ENCODE peak calls at places on chromosomes 1 and 21, in four cellular contexts. H is GF-D8; K is activated CD4-positive, alpha-beta T cell treated with anti-CD3 and anti-CD28 coated beads, Interleukin-2, amount 50 U/mL, for 1 hour; Y is LoVo. Q is an unnamed sample.

GRCh38 chr21:32386195-32386870 is 6.5 kb downstream of the URB1 start:
- DNase-seq in H (no peak), K (no peak), Y (no peak), Q (no peak)

GRCh38 chr1:174217787-174218574 is 58.7 kb downstream of the RABGAP1L start:
- DNase-seq in H (no peak), K (no peak), Y (peak), Q (peak)

GRCh38 chr21:46151261-46151988 is 4.0 kb downstream of the FTCD start:
- DNase-seq in H (no peak), K (no peak), Y (no peak), Q (no peak)

GRCh38 chr1:2316451-2316940 is 74.9 kb downstream of the MORN1 start:
- DNase-seq in H (no peak), K (no peak), Y (no peak), Q (no peak)

GRCh38 chr1:235326719-235327558 is 1.0 kb downstream of the ARID4B start:
- DNase-seq in H (peak), K (peak), Y (peak), Q (peak)

GRCh38 chr1:53467391-53467790 is 8.2 kb downstream of the DMRTB1 start:
- DNase-seq in H (no peak), K (no peak), Y (no peak), Q (no peak)

GRCh38 chr21:46160563-46161179 is 5.3 kb upstream of the FTCD start:
- DNase-seq in H (no peak), K (no peak), Y (no peak), Q (no peak)

GRCh38 chr1:24981632-24982007 is 51.5 kb upstream of the RUNX3 start:
- DNase-seq in H (no peak), K (peak), Y (no peak), Q (no peak)

GRCh38 chr1:111669268-111669667 is 49.7 kb downstream of the RAP1A start:
- DNase-seq in H (no peak), K (no peak), Y (no peak), Q (no peak)

GRCh38 chr1:23370270-23370743 is 671 bp upstream of the ZNF436 start:
- DNase-seq in H (no peak), K (no peak), Y (no peak), Q (no peak)

GRCh38 chr1:65310078-65310587 is 790 bp downstream of the DNAJC6 start:
- DNase-seq in H (no peak), K (no peak), Y (no peak), Q (no peak)

GRCh38 chr1:180311011-180311730 is 81.1 kb downstream of the LHX4 start:
- DNase-seq in H (no peak), K (no peak), Y (peak), Q (no peak)

GRCh38 chr1:177913762-177914540 is 55.9 kb downstream of the SEC16B start:
- DNase-seq in H (no peak), K (no peak), Y (no peak), Q (no peak)

GRCh38 chr1:198726455-198726854 is 87.6 kb downstream of the PTPRC start:
- DNase-seq in H (no peak), K (no peak), Y (no peak), Q (no peak)

GRCh38 chr1:207750901-207751300 is 953 bp upstream of the CD46 start:
- DNase-seq in H (no peak), K (no peak), Y (no peak), Q (no peak)

GRCh38 chr1:231526536-231526935 is 1.9 kb upstream of the TSNAX start:
- DNase-seq in H (no peak), K (no peak), Y (no peak), Q (no peak)

Q was measured in AML-193.